ENCODE peak calls at places on chromosomes 12 and 14, in eight cellular contexts. One of them, this sample, is unnamed.

GRCh38 chr12:103829092-103829491 is 11.9 kb downstream of the NT5DC3 start:
- DNase-seq in adipocyte: peak
- DNase-seq in A549: no peak
- DNase-seq in CD4-positive, CD25-positive, alpha-beta regulatory T cell: no peak
- DNase-seq in activated naive CD4-positive, alpha-beta T cell: no peak
- DNase-seq in DMS153: no peak
- DNase-seq in central memory CD4-positive, alpha-beta T cell: no peak
- DNase-seq in RCC 7860: no peak
- DNase-seq in this sample: no peak

GRCh38 chr12:88419794-88420193 is 160.5 kb downstream of the KITLG start:
- DNase-seq in RCC 7860: no peak
- DNase-seq in CD4-positive, CD25-positive, alpha-beta regulatory T cell: no peak
- DNase-seq in central memory CD4-positive, alpha-beta T cell: no peak
- DNase-seq in activated naive CD4-positive, alpha-beta T cell: no peak
- DNase-seq in adipocyte: peak
- DNase-seq in DMS153: no peak
- DNase-seq in A549: no peak
- DNase-seq in this sample: no peak

GRCh38 chr12:120225200-120225558 is 24.3 kb upstream of the RPLP0 start:
- DNase-seq in RCC 7860: no peak
- DNase-seq in A549: no peak
- DNase-seq in adipocyte: no peak
- DNase-seq in activated naive CD4-positive, alpha-beta T cell: no peak
- DNase-seq in central memory CD4-positive, alpha-beta T cell: no peak
- DNase-seq in CD4-positive, CD25-positive, alpha-beta regulatory T cell: no peak
- DNase-seq in DMS153: no peak
- DNase-seq in this sample: no peak

GRCh38 chr12:10153271-10154144 is 18.4 kb downstream of the OLR1 start:
- DNase-seq in CD4-positive, CD25-positive, alpha-beta regulatory T cell: peak
- DNase-seq in A549: peak
- DNase-seq in adipocyte: peak
- DNase-seq in DMS153: peak
- DNase-seq in RCC 7860: peak
- DNase-seq in central memory CD4-positive, alpha-beta T cell: peak
- DNase-seq in activated naive CD4-positive, alpha-beta T cell: peak
- DNase-seq in this sample: peak

GRCh38 chr12:26492406-26492805 is 297.0 kb downstream of the SSPN start:
- DNase-seq in A549: no peak
- DNase-seq in CD4-positive, CD25-positive, alpha-beta regulatory T cell: no peak
- DNase-seq in DMS153: no peak
- DNase-seq in adipocyte: no peak
- DNase-seq in RCC 7860: peak
- DNase-seq in central memory CD4-positive, alpha-beta T cell: no peak
- DNase-seq in activated naive CD4-positive, alpha-beta T cell: no peak
- DNase-seq in this sample: no peak

GRCh38 chr12:80195143-80195726 is 95.9 kb downstream of the OTOGL start:
- DNase-seq in RCC 7860: peak
- DNase-seq in central memory CD4-positive, alpha-beta T cell: no peak
- DNase-seq in DMS153: no peak
- DNase-seq in A549: peak
- DNase-seq in activated naive CD4-positive, alpha-beta T cell: no peak
- DNase-seq in adipocyte: peak
- DNase-seq in CD4-positive, CD25-positive, alpha-beta regulatory T cell: peak
- DNase-seq in this sample: peak

GRCh38 chr12:4829793-4830162 is 79.9 kb upstream of the KCNA1 start:
- DNase-seq in CD4-positive, CD25-positive, alpha-beta regulatory T cell: no peak
- DNase-seq in central memory CD4-positive, alpha-beta T cell: no peak
- DNase-seq in activated naive CD4-positive, alpha-beta T cell: no peak
- DNase-seq in DMS153: peak
- DNase-seq in RCC 7860: no peak
- DNase-seq in adipocyte: no peak
- DNase-seq in A549: no peak
- DNase-seq in this sample: no peak

GRCh38 chr12:4118601-4119156 is 154.9 kb upstream of the CCND2 start:
- DNase-seq in adipocyte: no peak
- DNase-seq in central memory CD4-positive, alpha-beta T cell: no peak
- DNase-seq in CD4-positive, CD25-positive, alpha-beta regulatory T cell: no peak
- DNase-seq in activated naive CD4-positive, alpha-beta T cell: no peak
- DNase-seq in RCC 7860: no peak
- DNase-seq in A549: no peak
- DNase-seq in DMS153: no peak
- DNase-seq in this sample: no peak

GRCh38 chr12:24198936-24199644 is 249.6 kb upstream of the SOX5 start:
- DNase-seq in DMS153: no peak
- DNase-seq in central memory CD4-positive, alpha-beta T cell: no peak
- DNase-seq in A549: no peak
- DNase-seq in adipocyte: no peak
- DNase-seq in RCC 7860: peak
- DNase-seq in activated naive CD4-positive, alpha-beta T cell: no peak
- DNase-seq in CD4-positive, CD25-positive, alpha-beta regulatory T cell: no peak
- DNase-seq in this sample: peak

GRCh38 chr14:32366995-32367394 is 37.9 kb downstream of the AKAP6 start:
- DNase-seq in activated naive CD4-positive, alpha-beta T cell: no peak
- DNase-seq in central memory CD4-positive, alpha-beta T cell: no peak
- DNase-seq in DMS153: peak
- DNase-seq in adipocyte: peak
- DNase-seq in RCC 7860: no peak
- DNase-seq in A549: no peak
- DNase-seq in CD4-positive, CD25-positive, alpha-beta regulatory T cell: no peak
- DNase-seq in this sample: no peak

GRCh38 chr14:66254066-66254465 is 232.1 kb upstream of the CCDC196 start:
- DNase-seq in DMS153: no peak
- DNase-seq in CD4-positive, CD25-positive, alpha-beta regulatory T cell: no peak
- DNase-seq in activated naive CD4-positive, alpha-beta T cell: no peak
- DNase-seq in central memory CD4-positive, alpha-beta T cell: no peak
- DNase-seq in A549: no peak
- DNase-seq in RCC 7860: no peak
- DNase-seq in adipocyte: no peak
- DNase-seq in this sample: no peak

GRCh38 chr14:95291859-95292542 is 27.7 kb downstream of the CLMN start:
- DNase-seq in DMS153: peak
- DNase-seq in adipocyte: peak
- DNase-seq in activated naive CD4-positive, alpha-beta T cell: no peak
- DNase-seq in A549: no peak
- DNase-seq in central memory CD4-positive, alpha-beta T cell: no peak
- DNase-seq in RCC 7860: peak
- DNase-seq in CD4-positive, CD25-positive, alpha-beta regulatory T cell: no peak
- DNase-seq in this sample: peak

GRCh38 chr12:50689437-50689836 is 74.5 kb upstream of the ATF1 start:
- DNase-seq in adipocyte: peak
- DNase-seq in central memory CD4-positive, alpha-beta T cell: no peak
- DNase-seq in activated naive CD4-positive, alpha-beta T cell: no peak
- DNase-seq in RCC 7860: no peak
- DNase-seq in A549: no peak
- DNase-seq in DMS153: no peak
- DNase-seq in CD4-positive, CD25-positive, alpha-beta regulatory T cell: no peak
- DNase-seq in this sample: no peak

GRCh38 chr14:44287858-44288257 is 219.2 kb downstream of the FSCB start:
- DNase-seq in CD4-positive, CD25-positive, alpha-beta regulatory T cell: no peak
- DNase-seq in DMS153: no peak
- DNase-seq in adipocyte: no peak
- DNase-seq in RCC 7860: no peak
- DNase-seq in A549: no peak
- DNase-seq in central memory CD4-positive, alpha-beta T cell: no peak
- DNase-seq in activated naive CD4-positive, alpha-beta T cell: no peak
- DNase-seq in this sample: no peak

GRCh38 chr12:2215709-2216560 is 163.1 kb downstream of the CACNA1C start:
- DNase-seq in adipocyte: peak
- DNase-seq in activated naive CD4-positive, alpha-beta T cell: no peak
- DNase-seq in central memory CD4-positive, alpha-beta T cell: no peak
- DNase-seq in DMS153: no peak
- DNase-seq in A549: no peak
- DNase-seq in CD4-positive, CD25-positive, alpha-beta regulatory T cell: no peak
- DNase-seq in RCC 7860: no peak
- DNase-seq in this sample: no peak

GRCh38 chr12:116245189-116245588 is 32.3 kb downstream of the MED13L start:
- DNase-seq in DMS153: no peak
- DNase-seq in RCC 7860: no peak
- DNase-seq in A549: no peak
- DNase-seq in CD4-positive, CD25-positive, alpha-beta regulatory T cell: no peak
- DNase-seq in activated naive CD4-positive, alpha-beta T cell: no peak
- DNase-seq in adipocyte: no peak
- DNase-seq in central memory CD4-positive, alpha-beta T cell: no peak
- DNase-seq in this sample: no peak

GRCh38 chr14:24634158-24634557 is at the start of gene GZMB:
- DNase-seq in central memory CD4-positive, alpha-beta T cell: no peak
- DNase-seq in activated naive CD4-positive, alpha-beta T cell: no peak
- DNase-seq in DMS153: no peak
- DNase-seq in adipocyte: no peak
- DNase-seq in A549: no peak
- DNase-seq in CD4-positive, CD25-positive, alpha-beta regulatory T cell: no peak
- DNase-seq in RCC 7860: no peak
- DNase-seq in this sample: no peak

GRCh38 chr12:115758886-115759620 is 518.4 kb downstream of the MED13L start:
- DNase-seq in CD4-positive, CD25-positive, alpha-beta regulatory T cell: no peak
- DNase-seq in DMS153: no peak
- DNase-seq in activated naive CD4-positive, alpha-beta T cell: no peak
- DNase-seq in A549: no peak
- DNase-seq in central memory CD4-positive, alpha-beta T cell: no peak
- DNase-seq in RCC 7860: no peak
- DNase-seq in adipocyte: peak
- DNase-seq in this sample: no peak

GRCh38 chr12:5467941-5468340 is 36.0 kb downstream of the NTF3 start:
- DNase-seq in A549: no peak
- DNase-seq in DMS153: no peak
- DNase-seq in CD4-positive, CD25-positive, alpha-beta regulatory T cell: no peak
- DNase-seq in central memory CD4-positive, alpha-beta T cell: no peak
- DNase-seq in adipocyte: peak
- DNase-seq in activated naive CD4-positive, alpha-beta T cell: no peak
- DNase-seq in RCC 7860: no peak
- DNase-seq in this sample: no peak

GRCh38 chr14:88323520-88324199 is 591 bp upstream of the KCNK10 start:
- DNase-seq in CD4-positive, CD25-positive, alpha-beta regulatory T cell: no peak
- DNase-seq in RCC 7860: peak
- DNase-seq in DMS153: no peak
- DNase-seq in central memory CD4-positive, alpha-beta T cell: no peak
- DNase-seq in activated naive CD4-positive, alpha-beta T cell: no peak
- DNase-seq in adipocyte: peak
- DNase-seq in A549: no peak
- DNase-seq in this sample: no peak

GRCh38 chr14:104307627-104308401 is 169.4 kb downstream of the KIF26A start:
- DNase-seq in RCC 7860: no peak
- DNase-seq in DMS153: no peak
- DNase-seq in A549: no peak
- DNase-seq in central memory CD4-positive, alpha-beta T cell: no peak
- DNase-seq in CD4-positive, CD25-positive, alpha-beta regulatory T cell: no peak
- DNase-seq in activated naive CD4-positive, alpha-beta T cell: no peak
- DNase-seq in adipocyte: no peak
- DNase-seq in this sample: no peak

GRCh38 chr14:22653012-22653621 is 9.0 kb upstream of the OR6J1 start:
- DNase-seq in adipocyte: peak
- DNase-seq in central memory CD4-positive, alpha-beta T cell: peak
- DNase-seq in A549: peak
- DNase-seq in activated naive CD4-positive, alpha-beta T cell: no peak
- DNase-seq in RCC 7860: peak
- DNase-seq in CD4-positive, CD25-positive, alpha-beta regulatory T cell: peak
- DNase-seq in DMS153: peak
- DNase-seq in this sample: peak

GRCh38 chr14:99940064-99940463 is 125.2 kb upstream of the EVL start:
- DNase-seq in central memory CD4-positive, alpha-beta T cell: no peak
- DNase-seq in DMS153: no peak
- DNase-seq in A549: no peak
- DNase-seq in adipocyte: no peak
- DNase-seq in CD4-positive, CD25-positive, alpha-beta regulatory T cell: no peak
- DNase-seq in activated naive CD4-positive, alpha-beta T cell: no peak
- DNase-seq in RCC 7860: no peak
- DNase-seq in this sample: no peak

GRCh38 chr12:3651585-3652424 is 101.1 kb downstream of the CRACR2A start:
- DNase-seq in RCC 7860: no peak
- DNase-seq in activated naive CD4-positive, alpha-beta T cell: no peak
- DNase-seq in central memory CD4-positive, alpha-beta T cell: no peak
- DNase-seq in DMS153: no peak
- DNase-seq in adipocyte: no peak
- DNase-seq in A549: no peak
- DNase-seq in CD4-positive, CD25-positive, alpha-beta regulatory T cell: no peak
- DNase-seq in this sample: no peak

GRCh38 chr14:37600880-37601741 is 5.7 kb downstream of the TTC6 start:
- DNase-seq in central memory CD4-positive, alpha-beta T cell: no peak
- DNase-seq in CD4-positive, CD25-positive, alpha-beta regulatory T cell: no peak
- DNase-seq in A549: no peak
- DNase-seq in RCC 7860: no peak
- DNase-seq in adipocyte: no peak
- DNase-seq in activated naive CD4-positive, alpha-beta T cell: no peak
- DNase-seq in DMS153: no peak
- DNase-seq in this sample: no peak

GRCh38 chr12:27237790-27238771 is 6.0 kb upstream of the STK38L start:
- DNase-seq in DMS153: no peak
- DNase-seq in central memory CD4-positive, alpha-beta T cell: no peak
- DNase-seq in CD4-positive, CD25-positive, alpha-beta regulatory T cell: peak
- DNase-seq in activated naive CD4-positive, alpha-beta T cell: no peak
- DNase-seq in RCC 7860: no peak
- DNase-seq in A549: no peak
- DNase-seq in adipocyte: peak
- DNase-seq in this sample: no peak

GRCh38 chr12:6961695-6962284 is 8.7 kb downstream of the PHB2 start:
- DNase-seq in DMS153: peak
- DNase-seq in activated naive CD4-positive, alpha-beta T cell: no peak
- DNase-seq in RCC 7860: peak
- DNase-seq in central memory CD4-positive, alpha-beta T cell: no peak
- DNase-seq in A549: peak
- DNase-seq in CD4-positive, CD25-positive, alpha-beta regulatory T cell: peak
- DNase-seq in adipocyte: peak
- DNase-seq in this sample: peak

This sample was measured in lung microvascular endothelial cell.